ENCODE peak calls at places on chromosomes 16 and 17, in eight cellular contexts. Y is activated CD8-positive, alpha-beta memory T cell treated with anti-CD3 and anti-CD28 coated beads for 24 hours; X is T-helper 2 cell; T is activated naive CD8-positive, alpha-beta T cell treated with anti-CD3 and anti-CD28 coated beads, Interleukin-2, amount 50 U/mL, for 24 hours; V is stimulated activated CD4-positive, alpha-beta T cell treated with anti-CD3 and anti-CD28 coated beads, Interleukin-4, amount 100 ng/mL, for 24 hours; Q is cerebellar nuclear complex; D is foreskin fibroblast; L is caudate nucleus. A is an unnamed sample.

GRCh38 chr16:66484453-66485213 is 57.5 kb downstream of the BEAN1 start:
- DNase-seq in D (no peak), Q (no peak), Y (peak), T (no peak), V (no peak), X (no peak), L (no peak), A (no peak)

GRCh38 chr17:20066253-20066652 is 57.1 kb downstream of the SPECC1 start:
- DNase-seq in L (no peak), V (no peak), Q (no peak), D (peak), T (no peak), Y (no peak), X (no peak), A (peak)

GRCh38 chr17:57080708-57081107 is 4.3 kb upstream of the AKAP1 start:
- DNase-seq in Y (no peak), L (no peak), Q (no peak), T (no peak), D (no peak), V (no peak), X (no peak), A (no peak)

GRCh38 chr17:27990979-27991378 is 51.5 kb upstream of the NLK start:
- DNase-seq in Q (no peak), X (no peak), V (no peak), L (no peak), T (no peak), Y (no peak), D (no peak), A (no peak)

GRCh38 chr16:49620158-49620867 is 235.6 kb downstream of the ZNF423 start:
- DNase-seq in L (no peak), Y (peak), Q (no peak), X (no peak), D (peak), T (no peak), V (no peak), A (peak)

GRCh38 chr17:48626470-48627241 is 498 bp upstream of the HOXB9 start:
- DNase-seq in X (no peak), Q (no peak), V (peak), L (no peak), Y (peak), D (no peak), T (peak), A (peak)

GRCh38 chr17:5699789-5700188 is 115.5 kb upstream of the NLRP1 start:
- DNase-seq in V (no peak), T (no peak), D (no peak), Q (no peak), L (no peak), Y (no peak), X (no peak), A (no peak)

GRCh38 chr17:31550389-31551056 is 159.0 kb downstream of the RAB11FIP4 start:
- DNase-seq in V (no peak), Q (no peak), D (no peak), X (no peak), T (no peak), L (no peak), Y (no peak), A (no peak)

GRCh38 chr16:49021136-49021535 is 260.5 kb downstream of the CBLN1 start:
- DNase-seq in Q (peak), X (no peak), V (no peak), T (no peak), D (peak), L (no peak), Y (no peak), A (peak)

GRCh38 chr16:26598061-26598460 is 468.7 kb upstream of the C16orf82 start:
- DNase-seq in Y (peak), X (peak), D (no peak), L (peak), T (peak), Q (no peak), V (peak), A (no peak)

GRCh38 chr16:57377080-57377841 is 5.0 kb downstream of the CX3CL1 start:
- DNase-seq in X (no peak), D (no peak), T (peak), Y (peak), V (peak), Q (no peak), L (no peak), A (no peak)

GRCh38 chr17:34672176-34672785 is 92.9 kb downstream of the TMEM132E start:
- DNase-seq in Y (peak), D (no peak), V (no peak), Q (no peak), X (no peak), L (no peak), T (no peak), A (no peak)

GRCh38 chr16:48220891-48221290 is 23.2 kb upstream of the LONP2 start:
- DNase-seq in T (no peak), D (no peak), X (no peak), L (no peak), V (no peak), Y (no peak), Q (no peak), A (no peak)

GRCh38 chr16:64159986-64160385 is 961.9 kb downstream of the CDH11 start:
- DNase-seq in X (no peak), T (no peak), Q (no peak), Y (no peak), D (peak), L (no peak), V (no peak), A (no peak)

GRCh38 chr16:87963400-87963799 is 12.2 kb downstream of the BANP start:
- DNase-seq in T (peak), D (peak), X (peak), Q (no peak), V (peak), Y (peak), L (no peak), A (peak)

GRCh38 chr17:46841561-46842379 is 9.6 kb upstream of the WNT9B start:
- DNase-seq in X (no peak), L (no peak), D (no peak), T (peak), Q (no peak), Y (peak), V (no peak), A (peak)